ENCODE peak calls at places on chromosomes 2 and 18, in ten cellular contexts. P is RWPE2; V is PC-3; W is sciatic nerve; N is T-helper 17 cell; E is activated naive CD8-positive, alpha-beta T cell treated with anti-CD3 and anti-CD28 coated beads, Interleukin-2, amount 50 U/mL, for 24 hours; I is mucosa of descending colon; B is A549; X is gastroesophageal sphincter; Y is activated CD8-positive, alpha-beta T cell treated with anti-CD3 and anti-CD28 coated beads for 36 hours. R is an unnamed sample.

GRCh38 chr2:137696916-137697315 is 267.4 kb upstream of the HNMT start:
- ATAC-seq in V (no peak), I (no peak), P (no peak), B (no peak), Y (no peak), E (no peak), X (no peak), W (no peak), N (no peak), R (no peak)

GRCh38 chr2:46164581-46165301 is 132.5 kb upstream of the EPAS1 start:
- ATAC-seq in V (peak; percentile 66), N (no peak), I (peak; percentile 58), P (peak; percentile 81), B (peak; percentile 65), W (peak; percentile 85), E (no peak), X (peak; percentile 83), Y (no peak), R (no peak)

GRCh38 chr2:120245520-120245835 is 7.2 kb upstream of the RALB start:
- ATAC-seq in Y (no peak), N (no peak), W (peak; percentile 54), I (peak; percentile 98), V (peak; percentile 74), X (peak; percentile 59), B (peak; percentile 60), E (no peak), P (peak; percentile 75), R (peak; percentile 24)

GRCh38 chr2:188870289-188870688 is 103.9 kb upstream of the COL3A1 start:
- ATAC-seq in E (peak; percentile 78), V (no peak), P (peak; percentile 60), Y (peak; percentile 79), W (no peak), I (no peak), N (no peak), B (no peak), X (no peak), R (no peak)

GRCh38 chr2:96523659-96524481 is 12.7 kb upstream of the ARID5A start:
- ATAC-seq in I (no peak), B (peak; percentile 14), E (peak; percentile 1), N (peak; percentile 39), V (no peak), P (no peak), W (no peak), X (no peak), Y (peak; percentile 1), R (peak; percentile 18)

GRCh38 chr2:159738509-159739390 is 26.4 kb downstream of the MARCHF7 start:
- ATAC-seq in N (peak; percentile 25), Y (no peak), V (peak; percentile 31), P (no peak), B (peak; percentile 67), W (peak; percentile 42), E (no peak), X (no peak), I (peak; percentile 64), R (no peak)

GRCh38 chr18:46754188-46754587 is 2.7 kb downstream of the ST8SIA5 start:
- ATAC-seq in W (no peak), X (no peak), Y (peak; percentile 55), E (no peak), N (no peak), I (no peak), P (no peak), B (no peak), V (no peak), R (peak; percentile 35)

GRCh38 chr2:11777066-11777782 is 30.8 kb downstream of the LPIN1 start:
- ATAC-seq in W (peak; percentile 80), N (no peak), E (no peak), Y (no peak), B (no peak), P (no peak), V (no peak), X (no peak), I (peak; percentile 23), R (no peak)

GRCh38 chr18:45012286-45012685 is 331.6 kb downstream of the SETBP1 start:
- ATAC-seq in P (no peak), N (no peak), Y (no peak), I (no peak), V (no peak), E (no peak), B (no peak), W (no peak), X (no peak), R (no peak)

GRCh38 chr2:64063924-64064331 is 44.7 kb upstream of the VPS54 start:
- ATAC-seq in Y (no peak), P (no peak), V (no peak), N (no peak), B (no peak), E (no peak), W (peak; percentile 30), X (peak; percentile 52), I (peak; percentile 82), R (no peak)

GRCh38 chr18:24130494-24130893 is 8.4 kb upstream of the CABYR start:
- ATAC-seq in P (no peak), I (peak; percentile 92), V (no peak), E (no peak), W (no peak), X (no peak), B (no peak), Y (no peak), N (no peak), R (no peak)

GRCh38 chr2:120692691-120693090 is 43.0 kb upstream of the GLI2 start:
- ATAC-seq in P (no peak), X (no peak), N (no peak), W (no peak), I (no peak), B (no peak), V (no peak), E (no peak), Y (no peak), R (no peak)

GRCh38 chr2:158993721-158994587 is 25.5 kb downstream of the TANC1 start:
- ATAC-seq in W (no peak), V (peak; percentile 32), E (no peak), N (no peak), X (no peak), I (no peak), P (no peak), B (no peak), Y (no peak), R (no peak)

GRCh38 chr2:135948642-135949355 is 36.6 kb downstream of the DARS1 start:
- ATAC-seq in E (peak; percentile 81), N (peak; percentile 87), B (peak; percentile 87), I (peak; percentile 59), X (no peak), P (peak; percentile 89), Y (peak; percentile 73), W (no peak), V (peak; percentile 84), R (peak; percentile 45)

GRCh38 chr2:8606226-8606625 is 75.6 kb upstream of the ID2 start:
- ATAC-seq in B (no peak), X (no peak), E (no peak), I (no peak), P (no peak), W (no peak), V (no peak), Y (no peak), N (no peak), R (peak; percentile 53)

GRCh38 chr2:130837175-130837810 is 579 bp downstream of the ARHGEF4 start:
- ATAC-seq in Y (peak; percentile 25), V (peak; percentile 41), N (peak; percentile 5), X (no peak), I (peak; percentile 17), B (peak; percentile 28), E (no peak), P (peak; percentile 48), W (no peak), R (peak; percentile 2)

GRCh38 chr2:111982822-111983221 is 72.2 kb upstream of the TMEM87B start:
- ATAC-seq in X (no peak), W (no peak), I (no peak), E (peak; percentile 89), Y (peak; percentile 85), N (no peak), V (no peak), B (no peak), P (no peak), R (peak; percentile 48)

GRCh38 chr18:38695559-38696270 is 1130.1 kb upstream of the CELF4 start:
- ATAC-seq in X (no peak), N (no peak), B (no peak), P (peak; percentile 99), E (peak; percentile 71), Y (peak; percentile 79), V (peak; percentile 73), I (no peak), W (no peak), R (no peak)

GRCh38 chr2:157443795-157444642 is at the start of gene CYTIP:
- ATAC-seq in I (peak; percentile 52), Y (peak; percentile 43), X (peak; percentile 50), N (peak; percentile 63), E (peak; percentile 23), W (peak; percentile 79), B (no peak), V (no peak), P (no peak), R (peak; percentile 77)

GRCh38 chr2:213237787-213238186 is 46.5 kb upstream of the SPAG16 start:
- ATAC-seq in P (no peak), E (no peak), V (no peak), W (no peak), N (no peak), I (no peak), Y (no peak), X (no peak), B (no peak), R (no peak)

GRCh38 chr2:85164145-85164559 is 31.0 kb downstream of the TCF7L1 start:
- ATAC-seq in N (no peak), X (no peak), W (peak; percentile 58), P (no peak), B (no peak), I (no peak), V (no peak), E (no peak), Y (no peak), R (no peak)

GRCh38 chr2:88176352-88176952 is 6.3 kb downstream of the THNSL2 start:
- ATAC-seq in W (no peak), X (no peak), V (no peak), P (no peak), Y (no peak), N (no peak), E (no peak), B (no peak), I (no peak), R (no peak)

GRCh38 chr2:236008006-236008405 is 160.2 kb downstream of the GBX2 start:
- ATAC-seq in V (no peak), E (no peak), Y (no peak), P (no peak), B (no peak), I (no peak), X (no peak), N (no peak), W (no peak), R (no peak)

GRCh38 chr18:8816233-8816632 is 110.9 kb downstream of the MTCL1 start:
- ATAC-seq in V (no peak), X (no peak), I (peak; percentile 27), Y (no peak), N (no peak), P (no peak), B (no peak), W (no peak), E (no peak), R (no peak)

GRCh38 chr18:70423988-70424387 is 135.1 kb downstream of the SOCS6 start:
- ATAC-seq in B (no peak), P (peak; percentile 5), V (peak; percentile 35), I (peak; percentile 70), X (no peak), N (no peak), W (no peak), Y (no peak), E (no peak), R (no peak)

GRCh38 chr2:178767099-178768060 is 39.8 kb downstream of the TTN start:
- ATAC-seq in V (no peak), X (no peak), B (no peak), P (no peak), W (peak; percentile 41), I (no peak), E (no peak), Y (no peak), N (no peak), R (no peak)

GRCh38 chr2:26542194-26542455 is 64.2 kb upstream of the OTOF start:
- ATAC-seq in B (no peak), V (no peak), N (no peak), E (no peak), W (no peak), I (peak; percentile 81), Y (no peak), P (no peak), X (no peak), R (no peak)